ENCODE peak calls at places on chromosomes 2 and 18, in six cellular contexts. H is H9, N is neuronal stem cell, B is IMR-90, D is H1, M is trophoblast cell. C is an unnamed sample.

GRCh38 chr18:46243095-46243494 is 138.9 kb downstream of the HAUS1 start:
- DNase-seq in H (no peak), N (no peak), B (peak; percentile 20), D (no peak), M (no peak), C (no peak)

GRCh38 chr2:230908595-230909191 is 16.3 kb downstream of the GPR55 start:
- DNase-seq in H (peak; percentile 33), N (no peak), B (peak; percentile 93), D (no peak), M (no peak), C (peak; percentile 93)

GRCh38 chr2:147045113-147045512 is 799.7 kb upstream of the ACVR2A start:
- DNase-seq in H (peak; percentile 68), N (peak; percentile 50), B (peak; percentile 22), D (peak; percentile 87), M (peak; percentile 72), C (peak; percentile 37)

GRCh38 chr2:37506407-37507068 is 162.1 kb downstream of the QPCT start:
- DNase-seq in H (no peak), N (no peak), B (peak; percentile 43), D (no peak), M (no peak), C (peak; percentile 86)

GRCh38 chr2:63408530-63408929 is 179.7 kb downstream of the WDPCP start:
- DNase-seq in H (no peak), N (no peak), B (no peak), D (no peak), M (no peak), C (no peak)

GRCh38 chr2:63862802-63863201 is 21.1 kb downstream of the UGP2 start:
- DNase-seq in H (no peak), N (no peak), B (peak; percentile 48), D (no peak), M (peak; percentile 97), C (no peak)

GRCh38 chr18:21315741-21316187 is 73.7 kb downstream of the GREB1L start:
- DNase-seq in H (peak; percentile 73), N (no peak), B (no peak), D (peak; percentile 71), M (peak; percentile 99), C (no peak)

GRCh38 chr18:10851824-10852225 is 297.5 kb downstream of the PIEZO2 start:
- DNase-seq in H (no peak), N (peak; percentile 35), B (peak; percentile 81), D (no peak), M (peak; percentile 73), C (peak; percentile 76)

GRCh38 chr18:64403784-64404498 is 255.1 kb upstream of the LINC00305 start:
- DNase-seq in H (no peak), N (no peak), B (no peak), D (no peak), M (no peak), C (no peak)

GRCh38 chr2:29528891-29529520 is 392.4 kb downstream of the ALK start:
- DNase-seq in H (no peak), N (no peak), B (peak; percentile 79), D (no peak), M (peak; percentile 8), C (peak; percentile 80)

GRCh38 chr2:108477062-108477461 is 28.1 kb downstream of the GCC2 start:
- DNase-seq in H (no peak), N (no peak), B (no peak), D (no peak), M (no peak), C (no peak)

GRCh38 chr2:47295133-47295980 is 107.6 kb upstream of the MSH2 start:
- DNase-seq in H (no peak), N (no peak), B (no peak), D (no peak), M (no peak), C (no peak)

DNA sequence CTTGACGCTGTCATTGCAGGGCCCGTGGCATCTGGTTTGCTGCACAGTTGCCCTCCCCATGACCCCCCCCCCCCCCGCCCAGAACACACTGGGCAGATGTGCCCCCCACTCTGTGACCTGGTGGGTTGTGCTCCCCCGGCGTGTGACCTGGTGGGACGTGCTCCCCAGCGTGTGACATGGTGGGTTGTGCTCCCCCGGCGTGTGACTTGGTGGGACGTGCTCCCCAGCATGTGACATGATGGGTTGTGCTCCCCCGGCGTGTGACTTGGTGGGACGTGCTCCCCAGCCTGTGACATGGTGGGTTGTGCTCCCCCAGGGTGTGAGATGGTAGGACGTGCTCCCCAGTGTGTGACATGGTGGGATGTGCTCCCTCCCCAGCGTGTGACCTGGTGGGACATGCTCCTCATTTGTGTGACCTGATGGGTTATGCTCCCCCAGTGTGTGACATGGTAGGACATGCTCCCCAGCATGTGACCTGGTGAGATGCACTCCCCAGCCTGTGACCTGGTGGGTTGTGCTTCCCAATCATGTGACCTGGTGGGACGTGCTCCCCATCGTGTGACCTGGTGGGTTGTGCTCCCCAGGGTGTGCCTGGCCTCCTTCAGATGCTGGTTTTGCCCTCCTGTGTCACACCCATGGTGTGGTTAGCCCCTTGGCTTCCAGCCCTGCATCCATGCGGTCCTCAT is 213.7 kb downstream of the AGAP1 start:
- DNase-seq in H (no peak), N (no peak), B (no peak), D (no peak), M (no peak), C (no peak)
- H3K4me2 ChIP-seq in H (no peak overlapping the region), N (no peak overlapping the region), B (no peak overlapping the region), D (no peak overlapping the region), M (no peak overlapping the region), C (no peak overlapping the region)

GRCh38 chr2:207334631-207335371 is 169.1 kb upstream of the KLF7 start:
- DNase-seq in H (peak; percentile 88), N (peak; percentile 71), B (peak; percentile 100), D (peak; percentile 64), M (peak; percentile 91), C (peak; percentile 99)

GRCh38 chr2:207338610-207339009 is 172.9 kb upstream of the KLF7 start:
- DNase-seq in H (no peak), N (no peak), B (no peak), D (no peak), M (no peak), C (no peak)

GRCh38 chr2:207338220-207338607 is 172.5 kb upstream of the KLF7 start:
- DNase-seq in H (no peak), N (no peak), B (no peak), D (no peak), M (no peak), C (no peak)

GRCh38 chr2:207334309-207334630 is 168.5 kb upstream of the KLF7 start:
- DNase-seq in H (no peak), N (no peak), B (no peak), D (no peak), M (no peak), C (no peak)

GRCh38 chr2:207337234-207338219 is 171.8 kb upstream of the KLF7 start:
- DNase-seq in H (no peak), N (no peak), B (peak; percentile 63), D (no peak), M (peak; percentile 22), C (peak; percentile 70)
- H3K18ac ChIP-seq in H (peak overlapping the region; percentile 11), N (no peak overlapping the region), B (peak overlapping the region; percentile 34), D (no peak overlapping the region), M (no peak overlapping the region), C (peak overlapping the region; percentile 75)

GRCh38 chr2:226631187-226631586 is 168.4 kb downstream of the IRS1 start:
- DNase-seq in H (no peak), N (no peak), B (no peak), D (no peak), M (no peak), C (no peak)
- H4K91ac ChIP-seq in H (no peak overlapping the region), N (no peak overlapping the region), B (no peak overlapping the region), D (no peak overlapping the region), M (no peak overlapping the region), C (no peak overlapping the region)

GRCh38 chr2:133948610-133949290 is 305.1 kb upstream of the MGAT5 start:
- DNase-seq in H (no peak), N (no peak), B (no peak), D (no peak), M (peak; percentile 22), C (no peak)

GRCh38 chr2:133952896-133953295 is 301.0 kb upstream of the MGAT5 start:
- DNase-seq in H (no peak), N (no peak), B (no peak), D (no peak), M (no peak), C (no peak)

GRCh38 chr2:133952420-133952819 is 301.5 kb upstream of the MGAT5 start:
- DNase-seq in H (no peak), N (no peak), B (no peak), D (no peak), M (no peak), C (no peak)

GRCh38 chr2:133951209-133951608 is 302.7 kb upstream of the MGAT5 start:
- DNase-seq in H (no peak), N (no peak), B (no peak), D (no peak), M (no peak), C (no peak)

GRCh38 chr2:133949595-133949994 is 304.3 kb upstream of the MGAT5 start:
- DNase-seq in H (no peak), N (no peak), B (no peak), D (no peak), M (no peak), C (no peak)
- H3K4me2 ChIP-seq in H (no peak overlapping the region), N (no peak overlapping the region), B (no peak overlapping the region), D (no peak overlapping the region), M (no peak overlapping the region), C (no peak overlapping the region)